ENCODE peak calls at places on chromosomes 13 and 19, in nine cellular contexts. One of them, this sample, is unnamed.
A peak's percentile ranks its signal among the peaks of the same experiment; 100 is the strongest.

GRCh38 chr19:33460221-33460908 is 61.2 kb downstream of the PEPD start:
- DNase-seq in iPS DF 6.9: no peak
- DNase-seq in mammary epithelial cell: no peak
- DNase-seq in MM.1S: no peak
- DNase-seq in lung: no peak
- DNase-seq in fibroblast of lung: no peak
- DNase-seq in heart right ventricle: no peak
- DNase-seq in psoas muscle: no peak
- DNase-seq in brain microvascular endothelial cell: no peak
- DNase-seq in this sample: no peak

GRCh38 chr19:21568816-21569496 is 63.6 kb downstream of the ZNF429 start:
- DNase-seq in iPS DF 6.9: no peak
- DNase-seq in mammary epithelial cell: no peak
- DNase-seq in MM.1S: peak; percentile 33
- DNase-seq in lung: peak; percentile 83
- DNase-seq in fibroblast of lung: peak; percentile 92
- DNase-seq in heart right ventricle: peak; percentile 94
- DNase-seq in psoas muscle: peak; percentile 81
- DNase-seq in brain microvascular endothelial cell: peak; percentile 0
- DNase-seq in this sample: peak; percentile 92

GRCh38 chr19:10501971-10502523 is 1.1 kb downstream of the KEAP1 start:
- DNase-seq in iPS DF 6.9: no peak
- DNase-seq in mammary epithelial cell: no peak
- DNase-seq in MM.1S: peak; percentile 48
- DNase-seq in lung: peak; percentile 87
- DNase-seq in fibroblast of lung: peak; percentile 37
- DNase-seq in heart right ventricle: peak; percentile 81
- DNase-seq in psoas muscle: peak; percentile 83
- DNase-seq in brain microvascular endothelial cell: peak; percentile 13
- DNase-seq in this sample: peak; percentile 76

GRCh38 chr19:53365899-53366493 is 491 bp downstream of the ZNF525 start:
- DNase-seq in iPS DF 6.9: no peak
- DNase-seq in mammary epithelial cell: peak; percentile 57
- DNase-seq in MM.1S: peak; percentile 30
- DNase-seq in lung: peak; percentile 29
- DNase-seq in fibroblast of lung: no peak
- DNase-seq in heart right ventricle: no peak
- DNase-seq in psoas muscle: peak; percentile 14
- DNase-seq in brain microvascular endothelial cell: peak; percentile 27
- DNase-seq in this sample: peak; percentile 74

GRCh38 chr13:80262051-80262695 is 78.8 kb downstream of the SPRY2 start:
- DNase-seq in iPS DF 6.9: no peak
- DNase-seq in mammary epithelial cell: no peak
- DNase-seq in MM.1S: no peak
- DNase-seq in lung: no peak
- DNase-seq in fibroblast of lung: no peak
- DNase-seq in heart right ventricle: no peak
- DNase-seq in psoas muscle: no peak
- DNase-seq in brain microvascular endothelial cell: peak; percentile 18
- DNase-seq in this sample: no peak

GRCh38 chr13:99307648-99308339 is 595 bp upstream of the GPR183 start:
- DNase-seq in iPS DF 6.9: no peak
- DNase-seq in mammary epithelial cell: peak; percentile 78
- DNase-seq in MM.1S: no peak
- DNase-seq in lung: peak; percentile 74
- DNase-seq in fibroblast of lung: peak; percentile 90
- DNase-seq in heart right ventricle: no peak
- DNase-seq in psoas muscle: no peak
- DNase-seq in brain microvascular endothelial cell: peak; percentile 88
- DNase-seq in this sample: no peak

GRCh38 chr13:113275387-113275786 is 21.7 kb upstream of the LAMP1 start:
- DNase-seq in iPS DF 6.9: peak; percentile 39
- DNase-seq in mammary epithelial cell: peak; percentile 51
- DNase-seq in MM.1S: peak; percentile 33
- DNase-seq in lung: peak; percentile 44
- DNase-seq in fibroblast of lung: peak; percentile 64
- DNase-seq in heart right ventricle: no peak
- DNase-seq in psoas muscle: peak; percentile 41
- DNase-seq in brain microvascular endothelial cell: peak; percentile 68
- DNase-seq in this sample: peak; percentile 61

GRCh38 chr19:29810504-29810871 is 1.3 kb upstream of the CCNE1 start:
- DNase-seq in iPS DF 6.9: no peak
- DNase-seq in mammary epithelial cell: peak; percentile 81
- DNase-seq in MM.1S: no peak
- DNase-seq in lung: no peak
- DNase-seq in fibroblast of lung: peak; percentile 12
- DNase-seq in heart right ventricle: peak; percentile 32
- DNase-seq in psoas muscle: no peak
- DNase-seq in brain microvascular endothelial cell: peak; percentile 5
- DNase-seq in this sample: no peak

GRCh38 chr13:46896346-46897138 is at the start of gene HTR2A:
- DNase-seq in iPS DF 6.9: no peak
- DNase-seq in mammary epithelial cell: peak; percentile 8
- DNase-seq in MM.1S: no peak
- DNase-seq in lung: no peak
- DNase-seq in fibroblast of lung: peak; percentile 26
- DNase-seq in heart right ventricle: peak; percentile 10
- DNase-seq in psoas muscle: no peak
- DNase-seq in brain microvascular endothelial cell: peak; percentile 19
- DNase-seq in this sample: no peak

GRCh38 chr19:4182082-4182926 is at the start of the genes ANKRD24 and SIRT6:
- DNase-seq in iPS DF 6.9: peak; percentile 84
- DNase-seq in mammary epithelial cell: peak; percentile 91
- DNase-seq in MM.1S: peak; percentile 99
- DNase-seq in lung: peak; percentile 96
- DNase-seq in fibroblast of lung: peak; percentile 96
- DNase-seq in heart right ventricle: peak; percentile 96
- DNase-seq in psoas muscle: peak; percentile 97
- DNase-seq in brain microvascular endothelial cell: peak; percentile 90
- DNase-seq in this sample: peak; percentile 99

GRCh38 chr19:46147791-46148288 is at the start of gene IGFL2:
- DNase-seq in iPS DF 6.9: no peak
- DNase-seq in mammary epithelial cell: peak; percentile 80
- DNase-seq in MM.1S: no peak
- DNase-seq in lung: no peak
- DNase-seq in fibroblast of lung: peak; percentile 73
- DNase-seq in heart right ventricle: no peak
- DNase-seq in psoas muscle: no peak
- DNase-seq in brain microvascular endothelial cell: no peak
- DNase-seq in this sample: no peak

GRCh38 chr19:55635856-55636440 is 4.9 kb upstream of the ZNF580 start:
- DNase-seq in iPS DF 6.9: no peak
- DNase-seq in mammary epithelial cell: no peak
- DNase-seq in MM.1S: no peak
- DNase-seq in lung: no peak
- DNase-seq in fibroblast of lung: no peak
- DNase-seq in heart right ventricle: no peak
- DNase-seq in psoas muscle: no peak
- DNase-seq in brain microvascular endothelial cell: no peak
- DNase-seq in this sample: no peak
- H3K27ac ChIP-seq in iPS DF 6.9: no peak overlapping the region
- H3K27ac ChIP-seq in mammary epithelial cell: peak overlapping the region; percentile 90
- H3K27ac ChIP-seq in MM.1S: no peak overlapping the region
- H3K27ac ChIP-seq in lung: peak overlapping the region; percentile 84
- H3K27ac ChIP-seq in fibroblast of lung: peak overlapping the region; percentile 95
- H3K27ac ChIP-seq in heart right ventricle: no peak overlapping the region
- H3K27ac ChIP-seq in psoas muscle: peak overlapping the region; percentile 99
- H3K27ac ChIP-seq in brain microvascular endothelial cell: no peak overlapping the region
- H3K27ac ChIP-seq in this sample: peak overlapping the region; percentile 67

GRCh38 chr19:18098891-18099622 is 1.5 kb downstream of the MAST3 start:
- DNase-seq in iPS DF 6.9: no peak
- DNase-seq in mammary epithelial cell: no peak
- DNase-seq in MM.1S: no peak
- DNase-seq in lung: no peak
- DNase-seq in fibroblast of lung: no peak
- DNase-seq in heart right ventricle: no peak
- DNase-seq in psoas muscle: no peak
- DNase-seq in brain microvascular endothelial cell: no peak
- DNase-seq in this sample: peak; percentile 97

GRCh38 chr19:18096258-18096657 is 1.3 kb upstream of the MAST3 start:
- DNase-seq in iPS DF 6.9: no peak
- DNase-seq in mammary epithelial cell: no peak
- DNase-seq in MM.1S: no peak
- DNase-seq in lung: no peak
- DNase-seq in fibroblast of lung: no peak
- DNase-seq in heart right ventricle: no peak
- DNase-seq in psoas muscle: no peak
- DNase-seq in brain microvascular endothelial cell: no peak
- DNase-seq in this sample: no peak

GRCh38 chr19:18097217-18097992 is at the start of gene MAST3:
- DNase-seq in iPS DF 6.9: no peak
- DNase-seq in mammary epithelial cell: peak; percentile 74
- DNase-seq in MM.1S: peak; percentile 93
- DNase-seq in lung: peak; percentile 85
- DNase-seq in fibroblast of lung: peak; percentile 54
- DNase-seq in heart right ventricle: peak; percentile 59
- DNase-seq in psoas muscle: peak; percentile 80
- DNase-seq in brain microvascular endothelial cell: peak; percentile 68
- DNase-seq in this sample: peak; percentile 96

GRCh38 chr19:18099623-18099995 is 2.0 kb downstream of the MAST3 start:
- DNase-seq in iPS DF 6.9: no peak
- DNase-seq in mammary epithelial cell: no peak
- DNase-seq in MM.1S: no peak
- DNase-seq in lung: no peak
- DNase-seq in fibroblast of lung: no peak
- DNase-seq in heart right ventricle: no peak
- DNase-seq in psoas muscle: no peak
- DNase-seq in brain microvascular endothelial cell: no peak
- DNase-seq in this sample: no peak

GRCh38 chr19:18097993-18098890 is 664 bp downstream of the MAST3 start:
- DNase-seq in iPS DF 6.9: no peak
- DNase-seq in mammary epithelial cell: no peak
- DNase-seq in MM.1S: no peak
- DNase-seq in lung: no peak
- DNase-seq in fibroblast of lung: no peak
- DNase-seq in heart right ventricle: no peak
- DNase-seq in psoas muscle: no peak
- DNase-seq in brain microvascular endothelial cell: no peak
- DNase-seq in this sample: peak; percentile 62
- H3K27ac ChIP-seq in iPS DF 6.9: no peak overlapping the region
- H3K27ac ChIP-seq in mammary epithelial cell: no peak overlapping the region
- H3K27ac ChIP-seq in MM.1S: no peak overlapping the region
- H3K27ac ChIP-seq in lung: no peak overlapping the region
- H3K27ac ChIP-seq in fibroblast of lung: no peak overlapping the region
- H3K27ac ChIP-seq in heart right ventricle: no peak overlapping the region
- H3K27ac ChIP-seq in psoas muscle: no peak overlapping the region
- H3K27ac ChIP-seq in brain microvascular endothelial cell: no peak overlapping the region
- H3K27ac ChIP-seq in this sample: peak overlapping the region; percentile 88

DNA sequence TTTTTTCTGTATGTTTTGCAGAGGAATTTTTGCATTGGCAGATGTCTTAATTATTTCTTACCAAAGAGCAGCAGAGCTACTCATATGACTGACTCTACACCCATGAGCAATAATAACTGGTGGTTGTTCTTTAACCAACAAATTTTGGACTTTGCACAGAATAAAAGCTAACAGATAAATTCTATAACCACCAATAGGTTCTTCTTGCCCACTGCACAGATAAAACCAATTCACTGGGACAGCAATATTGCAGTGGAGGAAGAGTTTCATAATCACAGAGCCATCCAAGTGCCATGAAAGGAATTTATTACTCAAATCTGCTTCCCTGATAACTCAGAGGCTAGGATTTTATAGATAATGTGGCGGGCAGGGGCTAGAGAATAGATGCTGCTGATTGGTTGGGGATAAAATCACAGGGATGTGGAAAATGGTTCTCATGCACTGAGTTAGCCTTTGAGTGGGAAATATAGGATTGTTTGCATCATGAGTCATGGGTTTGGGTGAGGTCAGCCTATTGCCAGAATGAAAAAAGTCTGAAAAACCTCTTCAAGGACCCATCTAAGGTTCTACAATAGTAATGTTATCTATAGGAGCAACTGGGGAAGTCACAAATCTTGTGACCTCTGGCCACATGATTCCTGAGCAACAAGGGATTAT is 104.3 kb upstream of the PCDH17 start:
- DNase-seq in iPS DF 6.9: no peak
- DNase-seq in mammary epithelial cell: no peak
- DNase-seq in MM.1S: no peak
- DNase-seq in lung: no peak
- DNase-seq in fibroblast of lung: no peak
- DNase-seq in heart right ventricle: no peak
- DNase-seq in psoas muscle: no peak
- DNase-seq in brain microvascular endothelial cell: no peak
- DNase-seq in this sample: no peak
- H3K27ac ChIP-seq in iPS DF 6.9: no peak overlapping the region
- H3K27ac ChIP-seq in mammary epithelial cell: no peak overlapping the region
- H3K27ac ChIP-seq in MM.1S: no peak overlapping the region
- H3K27ac ChIP-seq in lung: no peak overlapping the region
- H3K27ac ChIP-seq in fibroblast of lung: no peak overlapping the region
- H3K27ac ChIP-seq in heart right ventricle: no peak overlapping the region
- H3K27ac ChIP-seq in psoas muscle: no peak overlapping the region
- H3K27ac ChIP-seq in brain microvascular endothelial cell: no peak overlapping the region
- H3K27ac ChIP-seq in this sample: no peak overlapping the region

GRCh38 chr19:38021356-38021755 is 114.3 kb downstream of the SIPA1L3 start:
- DNase-seq in iPS DF 6.9: no peak
- DNase-seq in mammary epithelial cell: no peak
- DNase-seq in MM.1S: no peak
- DNase-seq in lung: no peak
- DNase-seq in fibroblast of lung: no peak
- DNase-seq in heart right ventricle: no peak
- DNase-seq in psoas muscle: no peak
- DNase-seq in brain microvascular endothelial cell: no peak
- DNase-seq in this sample: no peak

GRCh38 chr19:38023661-38024574 is 116.9 kb downstream of the SIPA1L3 start:
- DNase-seq in iPS DF 6.9: no peak
- DNase-seq in mammary epithelial cell: no peak
- DNase-seq in MM.1S: no peak
- DNase-seq in lung: no peak
- DNase-seq in fibroblast of lung: no peak
- DNase-seq in heart right ventricle: no peak
- DNase-seq in psoas muscle: no peak
- DNase-seq in brain microvascular endothelial cell: no peak
- DNase-seq in this sample: no peak

GRCh38 chr19:38025908-38026307 is 118.9 kb downstream of the SIPA1L3 start:
- DNase-seq in iPS DF 6.9: no peak
- DNase-seq in mammary epithelial cell: no peak
- DNase-seq in MM.1S: no peak
- DNase-seq in lung: no peak
- DNase-seq in fibroblast of lung: no peak
- DNase-seq in heart right ventricle: no peak
- DNase-seq in psoas muscle: no peak
- DNase-seq in brain microvascular endothelial cell: no peak
- DNase-seq in this sample: no peak

GRCh38 chr19:38024991-38025716 is 118.1 kb downstream of the SIPA1L3 start:
- DNase-seq in iPS DF 6.9: no peak
- DNase-seq in mammary epithelial cell: no peak
- DNase-seq in MM.1S: no peak
- DNase-seq in lung: no peak
- DNase-seq in fibroblast of lung: no peak
- DNase-seq in heart right ventricle: no peak
- DNase-seq in psoas muscle: no peak
- DNase-seq in brain microvascular endothelial cell: no peak
- DNase-seq in this sample: peak; percentile 79

DNA sequence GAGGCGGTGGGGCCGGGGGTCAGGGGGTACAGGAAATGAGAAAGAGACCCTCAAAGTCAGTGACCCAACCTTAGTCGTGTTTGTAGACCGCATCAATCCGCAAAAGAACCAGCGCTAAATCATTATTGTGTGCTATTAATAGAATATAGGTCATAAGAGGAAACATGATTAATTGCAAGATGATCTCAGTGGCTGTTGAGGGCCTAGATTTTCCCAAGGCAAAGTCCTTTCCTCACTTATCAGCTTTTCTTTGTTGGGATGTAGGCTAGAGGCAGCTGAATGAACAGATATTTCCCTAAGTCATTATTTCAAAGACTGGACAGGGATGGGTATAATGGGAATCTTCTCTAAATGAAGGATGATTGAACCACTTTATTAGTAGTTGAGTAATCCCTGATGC is 116.2 kb downstream of the SIPA1L3 start:
- DNase-seq in iPS DF 6.9: no peak
- DNase-seq in mammary epithelial cell: no peak
- DNase-seq in MM.1S: no peak
- DNase-seq in lung: no peak
- DNase-seq in fibroblast of lung: peak; percentile 82
- DNase-seq in heart right ventricle: no peak
- DNase-seq in psoas muscle: no peak
- DNase-seq in brain microvascular endothelial cell: peak; percentile 66
- DNase-seq in this sample: no peak
- H3K27ac ChIP-seq in iPS DF 6.9: no peak overlapping the region
- H3K27ac ChIP-seq in mammary epithelial cell: no peak overlapping the region
- H3K27ac ChIP-seq in MM.1S: no peak overlapping the region
- H3K27ac ChIP-seq in lung: no peak overlapping the region
- H3K27ac ChIP-seq in fibroblast of lung: no peak overlapping the region
- H3K27ac ChIP-seq in heart right ventricle: no peak overlapping the region
- H3K27ac ChIP-seq in psoas muscle: peak overlapping the region; percentile 82
- H3K27ac ChIP-seq in brain microvascular endothelial cell: peak overlapping the region; percentile 86
- H3K27ac ChIP-seq in this sample: peak overlapping the region; percentile 41

This sample was measured in Karpas-422.